ENCODE peak calls at places on chromosomes 16 and 17, in four cellular contexts. One of them, this sample, is unnamed.

GRCh38 chr16:27852681-27853080 is 210.8 kb downstream of the GSG1L start:
- DNase-seq in right lobe of liver: no peak
- DNase-seq in pancreas: no peak
- DNase-seq in endothelial cell: no peak
- DNase-seq in this sample: peak

GRCh38 chr17:51904379-51904778 is 254.1 kb downstream of the CA10 start:
- DNase-seq in pancreas: no peak
- DNase-seq in endothelial cell: no peak
- DNase-seq in right lobe of liver: no peak
- DNase-seq in this sample: no peak

GRCh38 chr16:53078247-53078646 is 23.5 kb downstream of the CHD9 start:
- DNase-seq in right lobe of liver: no peak
- DNase-seq in pancreas: no peak
- DNase-seq in endothelial cell: no peak
- DNase-seq in this sample: no peak

GRCh38 chr16:70520612-70521297 is 2.6 kb downstream of the COG4 start:
- DNase-seq in pancreas: no peak
- DNase-seq in right lobe of liver: no peak
- DNase-seq in endothelial cell: no peak
- DNase-seq in this sample: peak

GRCh38 chr16:83675136-83675535 is 132.6 kb upstream of the HSBP1 start:
- DNase-seq in pancreas: no peak
- DNase-seq in endothelial cell: peak
- DNase-seq in right lobe of liver: no peak
- DNase-seq in this sample: no peak

GRCh38 chr16:68445458-68445857 is 2.9 kb downstream of the SMPD3 start:
- DNase-seq in pancreas: peak
- DNase-seq in endothelial cell: peak
- DNase-seq in right lobe of liver: no peak
- DNase-seq in this sample: peak

GRCh38 chr16:47236716-47237115 is 93.0 kb upstream of the NETO2 start:
- DNase-seq in right lobe of liver: no peak
- DNase-seq in pancreas: no peak
- DNase-seq in endothelial cell: no peak
- DNase-seq in this sample: no peak

GRCh38 chr17:79622776-79623175 is 11.9 kb upstream of the RBFOX3 start:
- DNase-seq in pancreas: no peak
- DNase-seq in endothelial cell: no peak
- DNase-seq in right lobe of liver: peak
- DNase-seq in this sample: no peak

GRCh38 chr17:67582632-67583230 is 135.0 kb upstream of the NOL11 start:
- DNase-seq in right lobe of liver: no peak
- DNase-seq in pancreas: peak
- DNase-seq in endothelial cell: no peak
- DNase-seq in this sample: no peak

GRCh38 chr17:33838281-33838680 is 416.8 kb upstream of the CCL2 start:
- DNase-seq in endothelial cell: no peak
- DNase-seq in right lobe of liver: no peak
- DNase-seq in pancreas: no peak
- DNase-seq in this sample: no peak

GRCh38 chr17:31596382-31597323 is 205.2 kb downstream of the RAB11FIP4 start:
- DNase-seq in right lobe of liver: peak
- DNase-seq in endothelial cell: peak
- DNase-seq in pancreas: no peak
- DNase-seq in this sample: peak

GRCh38 chr16:57167951-57168350 is 17.9 kb downstream of the PSME3IP1 start:
- DNase-seq in endothelial cell: no peak
- DNase-seq in right lobe of liver: no peak
- DNase-seq in pancreas: no peak
- DNase-seq in this sample: peak

GRCh38 chr16:56551796-56552738 is 12.8 kb upstream of the MT4 start:
- DNase-seq in right lobe of liver: peak
- DNase-seq in endothelial cell: no peak
- DNase-seq in pancreas: no peak
- DNase-seq in this sample: no peak

GRCh38 chr17:39872700-39873099 is 4.7 kb downstream of the ZPBP2 start:
- DNase-seq in right lobe of liver: no peak
- DNase-seq in endothelial cell: no peak
- DNase-seq in pancreas: no peak
- DNase-seq in this sample: no peak

GRCh38 chr16:86070511-86070910 is 171.5 kb downstream of the IRF8 start:
- DNase-seq in pancreas: no peak
- DNase-seq in right lobe of liver: peak
- DNase-seq in endothelial cell: no peak
- DNase-seq in this sample: no peak

GRCh38 chr16:28514246-28514645 is 7.6 kb upstream of the IL27 start:
- DNase-seq in pancreas: no peak
- DNase-seq in right lobe of liver: no peak
- DNase-seq in endothelial cell: no peak
- DNase-seq in this sample: no peak

GRCh38 chr17:41103896-41104295 is 1.3 kb upstream of the KRTAP4-9 start:
- DNase-seq in endothelial cell: no peak
- DNase-seq in right lobe of liver: no peak
- DNase-seq in pancreas: no peak
- DNase-seq in this sample: no peak

GRCh38 chr16:57482845-57483545 is 3.3 kb downstream of the DOK4 start:
- DNase-seq in pancreas: no peak
- DNase-seq in endothelial cell: no peak
- DNase-seq in right lobe of liver: no peak
- DNase-seq in this sample: no peak

GRCh38 chr17:80826955-80827645 is 164.5 kb upstream of the CHMP6 start:
- DNase-seq in pancreas: no peak
- DNase-seq in right lobe of liver: peak
- DNase-seq in endothelial cell: no peak
- DNase-seq in this sample: no peak

GRCh38 chr16:10178079-10178478 is 4.1 kb downstream of the GRIN2A start:
- DNase-seq in right lobe of liver: no peak
- DNase-seq in pancreas: no peak
- DNase-seq in endothelial cell: no peak
- DNase-seq in this sample: no peak

GRCh38 chr17:28612531-28612930 is 1.5 kb downstream of the RSKR start:
- DNase-seq in right lobe of liver: no peak
- DNase-seq in pancreas: no peak
- DNase-seq in endothelial cell: no peak
- DNase-seq in this sample: no peak

GRCh38 chr17:27236710-27237315 is 57.1 kb upstream of the WSB1 start:
- DNase-seq in right lobe of liver: no peak
- DNase-seq in pancreas: peak
- DNase-seq in endothelial cell: peak
- DNase-seq in this sample: peak

GRCh38 chr16:62066747-62067146 is 30.5 kb upstream of the CDH8 start:
- DNase-seq in pancreas: no peak
- DNase-seq in right lobe of liver: no peak
- DNase-seq in endothelial cell: no peak
- DNase-seq in this sample: no peak

GRCh38 chr16:72937916-72938315 is 110.0 kb downstream of the ZFHX3 start:
- DNase-seq in endothelial cell: no peak
- DNase-seq in pancreas: no peak
- DNase-seq in right lobe of liver: no peak
- DNase-seq in this sample: no peak

GRCh38 chr17:78803161-78803845 is 21.2 kb upstream of the CYTH1 start:
- DNase-seq in endothelial cell: no peak
- DNase-seq in right lobe of liver: no peak
- DNase-seq in pancreas: no peak
- DNase-seq in this sample: peak

GRCh38 chr16:9647981-9648701 is 534.1 kb downstream of the GRIN2A start:
- DNase-seq in right lobe of liver: no peak
- DNase-seq in pancreas: peak
- DNase-seq in endothelial cell: peak
- DNase-seq in this sample: peak

GRCh38 chr16:89155184-89155679 is 16.3 kb upstream of the CDH15 start:
- DNase-seq in pancreas: no peak
- DNase-seq in right lobe of liver: no peak
- DNase-seq in endothelial cell: no peak
- DNase-seq in this sample: no peak

GRCh38 chr17:81398170-81398854 is 3.1 kb downstream of the BAHCC1 start:
- DNase-seq in endothelial cell: no peak
- DNase-seq in right lobe of liver: no peak
- DNase-seq in pancreas: no peak
- DNase-seq in this sample: no peak

GRCh38 chr17:82874011-82874835 is 34.4 kb upstream of the ZNF750 start:
- DNase-seq in right lobe of liver: peak
- DNase-seq in endothelial cell: no peak
- DNase-seq in pancreas: no peak
- DNase-seq in this sample: no peak

GRCh38 chr17:49515196-49515770 is 20.2 kb downstream of the NGFR start:
- DNase-seq in pancreas: peak
- DNase-seq in endothelial cell: no peak
- DNase-seq in right lobe of liver: peak
- DNase-seq in this sample: peak

GRCh38 chr17:80694085-80694991 is 149.7 kb downstream of the RPTOR start:
- DNase-seq in right lobe of liver: no peak
- DNase-seq in endothelial cell: no peak
- DNase-seq in pancreas: no peak
- DNase-seq in this sample: no peak

DNA sequence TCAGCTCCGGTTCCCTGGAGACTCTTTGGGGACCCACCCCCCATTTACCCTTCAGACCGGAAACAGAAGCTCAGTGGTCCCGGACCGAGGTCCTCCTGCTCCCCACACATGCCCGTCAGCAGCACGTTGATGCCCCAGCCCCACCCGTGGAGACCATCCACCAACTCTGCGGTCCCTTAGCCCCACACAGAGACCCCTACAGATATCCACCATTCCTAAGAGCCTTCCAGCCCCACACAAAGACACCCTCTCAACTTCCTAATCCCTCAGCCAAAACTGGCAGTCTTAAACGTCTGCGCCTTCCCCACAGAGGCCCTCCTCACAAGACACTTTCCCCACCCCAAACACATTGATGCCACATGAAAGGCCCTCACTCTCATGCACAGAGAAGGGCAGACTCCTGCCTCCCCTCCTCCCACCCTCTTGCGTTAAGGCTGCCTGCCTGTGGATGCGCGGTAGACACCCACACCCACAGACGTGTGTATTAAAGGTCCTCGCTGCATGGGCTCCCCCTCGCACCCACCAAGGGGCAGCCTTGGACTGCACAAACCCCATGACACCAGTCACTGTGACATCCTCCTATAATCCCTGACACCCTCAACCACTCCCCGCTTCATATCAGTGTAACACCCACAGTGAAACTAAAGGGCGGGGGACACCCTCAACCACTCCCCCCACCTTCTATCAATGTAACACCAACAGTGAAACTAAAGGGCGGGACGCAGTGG is 58.2 kb upstream of the RPH3AL start:
- DNase-seq in right lobe of liver: peak
- DNase-seq in endothelial cell: no peak
- DNase-seq in pancreas: no peak
- DNase-seq in this sample: no peak
- TF ChIP-seq CTCF in right lobe of liver: no peak
- TF ChIP-seq CTCF in endothelial cell: no peak
- TF ChIP-seq CTCF in pancreas: no peak
- TF ChIP-seq CTCF in this sample: no peak

GRCh38 chr17:63838586-63839184 is 3.8 kb downstream of the SMARCD2 start:
- DNase-seq in pancreas: peak
- DNase-seq in endothelial cell: no peak
- DNase-seq in right lobe of liver: peak
- DNase-seq in this sample: no peak

GRCh38 chr17:63840591-63841349 is 1.7 kb downstream of the SMARCD2 start:
- DNase-seq in endothelial cell: no peak
- DNase-seq in pancreas: no peak
- DNase-seq in right lobe of liver: no peak
- DNase-seq in this sample: no peak

GRCh38 chr17:63837480-63837879 is 5.0 kb downstream of the SMARCD2 start:
- DNase-seq in right lobe of liver: peak
- DNase-seq in pancreas: no peak
- DNase-seq in endothelial cell: no peak
- DNase-seq in this sample: no peak

GRCh38 chr17:63836811-63837210 is 5.7 kb downstream of the SMARCD2 start:
- DNase-seq in pancreas: no peak
- DNase-seq in right lobe of liver: no peak
- DNase-seq in endothelial cell: no peak
- DNase-seq in this sample: no peak

DNA sequence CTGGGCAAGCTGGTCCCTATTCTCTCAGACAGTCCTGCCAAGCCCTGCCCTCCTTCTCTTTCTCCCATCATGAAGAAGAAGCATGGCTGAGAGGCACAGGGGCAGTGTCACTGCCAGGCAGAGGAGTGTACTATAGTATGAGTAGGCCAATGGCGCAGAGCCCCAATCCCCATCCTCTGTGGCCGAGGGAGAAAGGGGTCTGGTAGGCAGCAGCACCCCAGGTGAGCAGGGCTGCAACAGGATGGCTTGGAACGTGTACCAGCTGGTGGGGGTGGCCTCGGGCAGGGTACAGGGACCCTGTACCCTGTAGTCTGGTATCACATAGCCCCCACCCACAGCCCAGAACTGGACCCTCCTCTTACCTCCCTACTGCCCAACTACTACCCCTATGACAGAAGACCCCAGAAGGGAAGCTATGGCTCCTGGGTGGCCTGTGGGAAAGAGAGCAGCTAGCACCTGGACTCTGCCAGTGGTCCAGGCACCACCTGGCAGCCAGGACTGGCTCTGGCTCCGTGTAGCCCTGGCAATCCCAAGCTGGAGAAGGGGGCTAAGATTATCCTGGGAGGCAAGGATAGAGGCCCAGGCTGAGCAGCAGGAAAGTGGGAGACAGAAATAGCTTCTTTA is 4.4 kb downstream of the SMARCD2 start:
- DNase-seq in endothelial cell: no peak
- DNase-seq in pancreas: no peak
- DNase-seq in right lobe of liver: no peak
- DNase-seq in this sample: no peak
- TF ChIP-seq CTCF in endothelial cell: no peak
- TF ChIP-seq CTCF in pancreas: no peak
- TF ChIP-seq CTCF in right lobe of liver: no peak
- TF ChIP-seq CTCF in this sample: no peak

DNA sequence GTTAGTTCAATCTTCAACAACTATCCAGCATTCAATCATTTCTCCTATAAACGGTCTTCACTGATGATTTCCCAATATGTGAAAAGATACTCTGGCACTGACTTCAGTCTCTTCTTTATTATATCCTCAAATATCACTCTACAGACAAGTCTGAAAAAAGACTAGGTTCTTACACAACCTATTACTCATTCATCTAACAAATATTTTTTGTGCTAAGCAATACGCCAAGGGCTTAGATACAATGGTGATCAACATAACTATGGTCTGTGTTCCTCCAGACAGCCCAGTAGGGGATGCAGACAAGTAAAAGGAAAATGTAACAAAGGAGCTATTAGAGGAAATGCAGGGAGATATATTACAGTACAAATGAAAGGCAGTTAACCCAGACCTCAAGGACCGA is 63.9 kb downstream of the MYO1D start:
- DNase-seq in pancreas: no peak
- DNase-seq in endothelial cell: no peak
- DNase-seq in right lobe of liver: no peak
- DNase-seq in this sample: no peak
- TF ChIP-seq CTCF in pancreas: no peak
- TF ChIP-seq CTCF in endothelial cell: no peak
- TF ChIP-seq CTCF in right lobe of liver: no peak
- TF ChIP-seq CTCF in this sample: no peak

DNA sequence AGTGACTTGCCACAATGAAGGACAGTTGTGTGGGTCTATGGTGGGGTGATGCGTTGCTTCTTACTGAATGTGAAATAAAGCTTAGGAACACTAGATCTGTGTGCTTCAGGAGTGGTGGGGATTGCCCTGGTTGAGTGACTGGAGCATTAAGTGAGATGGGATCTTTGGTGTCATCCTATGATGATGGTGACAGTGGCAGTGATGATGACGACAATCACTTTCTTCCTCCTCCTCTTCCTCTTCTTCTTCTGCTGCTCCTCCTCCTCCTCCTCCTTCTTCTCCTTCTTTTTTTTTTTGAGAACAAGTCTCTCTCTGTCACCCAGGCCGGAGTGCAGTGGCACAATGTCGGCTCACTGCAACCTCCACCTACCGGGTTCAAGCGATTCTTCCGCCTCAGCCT is 396.8 kb downstream of the SEC14L1 start:
- DNase-seq in pancreas: no peak
- DNase-seq in endothelial cell: no peak
- DNase-seq in right lobe of liver: no peak
- DNase-seq in this sample: no peak
- TF ChIP-seq CTCF in pancreas: no peak
- TF ChIP-seq CTCF in endothelial cell: no peak
- TF ChIP-seq CTCF in right lobe of liver: no peak
- TF ChIP-seq CTCF in this sample: no peak

This sample was measured in GM13976.